ENCODE peak calls at places on chromosomes 2 and 18, in four cellular contexts. O, N, B and F are unnamed samples.

GRCh38 chr2:205797866-205798265 is 115.6 kb downstream of the NRP2 start:
- DNase-seq in O (no peak), N (no peak), B (no peak), F (no peak)

GRCh38 chr2:7424481-7424880 is 507.3 kb downstream of the RNF144A start:
- DNase-seq in O (no peak), N (no peak), B (no peak), F (no peak)

GRCh38 chr2:160652236-160652635 is 158.6 kb upstream of the RBMS1 start:
- DNase-seq in O (peak), N (no peak), B (peak), F (no peak)

GRCh38 chr18:29174891-29175290 is 998.0 kb upstream of the CDH2 start:
- DNase-seq in O (no peak), N (no peak), B (no peak), F (no peak)

GRCh38 chr2:216259081-216259480 is 113.2 kb downstream of the MARCHF4 start:
- DNase-seq in O (no peak), N (no peak), B (no peak), F (no peak)

GRCh38 chr2:239677455-239678185 is 276.8 kb upstream of the HDAC4 start:
- DNase-seq in O (no peak), N (no peak), B (no peak), F (no peak)

GRCh38 chr2:214536625-214537024 is 125.8 kb downstream of the VWC2L start:
- DNase-seq in O (no peak), N (no peak), B (no peak), F (no peak)

GRCh38 chr2:85423525-85423924 is 5.0 kb downstream of the SH2D6 start:
- DNase-seq in O (no peak), N (no peak), B (no peak), F (peak)

GRCh38 chr2:48693066-48693465 is 62.5 kb downstream of the LHCGR start:
- DNase-seq in O (no peak), N (no peak), B (no peak), F (no peak)

GRCh38 chr2:109386004-109386695 is 227.6 kb downstream of the SEPTIN10 start:
- DNase-seq in O (no peak), N (no peak), B (no peak), F (peak)

GRCh38 chr2:234979204-234980167 is 27.7 kb downstream of the SH3BP4 start:
- DNase-seq in O (no peak), N (no peak), B (no peak), F (no peak)

GRCh38 chr2:38709515-38710194 is 41.5 kb downstream of the SRSF7 start:
- DNase-seq in O (no peak), N (no peak), B (no peak), F (no peak)

GRCh38 chr2:196263181-196263747 is 91.9 kb upstream of the STK17B start:
- DNase-seq in O (peak), N (no peak), B (no peak), F (no peak)

GRCh38 chr18:10410472-10411300 is 43.7 kb upstream of the APCDD1 start:
- DNase-seq in O (no peak), N (no peak), B (no peak), F (no peak)

GRCh38 chr18:44580159-44580558 is 100.5 kb upstream of the SETBP1 start:
- DNase-seq in O (no peak), N (no peak), B (no peak), F (no peak)

GRCh38 chr2:11708106-11708505 is 38.1 kb upstream of the NTSR2 start:
- DNase-seq in O (no peak), N (no peak), B (no peak), F (no peak)